ENCODE peak calls at places on chromosome X, in eight cellular contexts. N is non-pigmented ciliary epithelial cell; T is stimulated activated CD4-positive, alpha-beta T cell treated with anti-CD3 and anti-CD28 coated beads, Interleukin-2, amount 100 ng/mL, for 48 hours; Y is esophagus squamous epithelium; Q is GM12892; P is GM13976; B is upper lobe of right lung; J is endothelial cell. E is an unnamed sample.

GRCh38 chrX:150773634-150774033 is 80.4 kb downstream of the MTMR1 start:
- DNase-seq in Y (no peak), Q (no peak), B (no peak), J (no peak), N (no peak), P (no peak), T (no peak), E (no peak)

GRCh38 chrX:46561931-46562721 is 11.4 kb upstream of the CHST7 start:
- DNase-seq in P (peak; percentile 74), N (no peak), T (no peak), B (no peak), J (no peak), Y (no peak), Q (no peak), E (no peak)

GRCh38 chrX:154458116-154458953 is at the start of gene PLXNA3:
- DNase-seq in P (peak; percentile 80), B (peak; percentile 78), N (no peak), J (peak; percentile 50), Y (no peak), Q (peak; percentile 68), T (peak; percentile 48), E (no peak)

GRCh38 chrX:32749075-32749474 is 462.3 kb downstream of the DMD start:
- DNase-seq in P (no peak), N (no peak), B (no peak), Y (no peak), J (no peak), T (no peak), Q (no peak), E (no peak)

GRCh38 chrX:143634373-143634685 is 1.6 kb downstream of the SLITRK4 start:
- DNase-seq in Q (no peak), B (peak; percentile 54), Y (no peak), J (peak; percentile 3), N (no peak), T (no peak), P (peak; percentile 7), E (no peak)

GRCh38 chrX:146238173-146238572 is 420.5 kb downstream of the SLITRK2 start:
- DNase-seq in N (no peak), P (no peak), Q (no peak), B (no peak), Y (no peak), T (no peak), J (no peak), E (no peak)

GRCh38 chrX:1452497-1453389 is at the start of gene ASMTL:
- DNase-seq in T (peak; percentile 100), B (peak; percentile 99), Y (no peak), N (peak; percentile 98), Q (peak; percentile 88), P (peak; percentile 100), J (peak; percentile 99), E (peak; percentile 96)

GRCh38 chrX:123975180-123975579 is 13.7 kb downstream of the STAG2 start:
- DNase-seq in N (no peak), Q (no peak), T (no peak), J (no peak), P (no peak), Y (no peak), B (no peak), E (no peak)

GRCh38 chrX:141642979-141643378 is 53.5 kb downstream of the SPANXA2 start:
- DNase-seq in J (no peak), B (no peak), P (no peak), N (no peak), Q (no peak), Y (no peak), T (no peak), E (no peak)

GRCh38 chrX:73525928-73526690 is 36.9 kb upstream of the CHIC1 start:
- DNase-seq in N (no peak), Q (no peak), Y (no peak), J (no peak), P (no peak), B (no peak), T (no peak), E (no peak)

GRCh38 chrX:121308276-121308805 is 260.9 kb downstream of the GLUD2 start:
- DNase-seq in B (no peak), P (peak; percentile 22), J (peak; percentile 6), Q (no peak), T (peak; percentile 43), Y (no peak), N (peak; percentile 60), E (peak; percentile 2)

GRCh38 chrX:18833071-18833731 is 125.8 kb downstream of the PPEF1 start:
- DNase-seq in N (no peak), Q (no peak), T (no peak), J (no peak), P (no peak), Y (no peak), B (no peak), E (no peak)

GRCh38 chrX:8204169-8204935 is 33.3 kb upstream of the VCX2 start:
- DNase-seq in P (no peak), Q (no peak), N (no peak), Y (no peak), B (no peak), J (no peak), T (no peak), E (no peak)

GRCh38 chrX:153769865-153770605 is 6.0 kb downstream of the PLXNB3 start:
- DNase-seq in B (peak; percentile 37), N (no peak), J (no peak), P (peak; percentile 28), Y (no peak), T (no peak), Q (peak; percentile 23), E (no peak)

GRCh38 chrX:77925764-77926163 is 15.3 kb downstream of the ATP7A start:
- DNase-seq in J (no peak), N (no peak), Q (no peak), B (no peak), T (no peak), Y (no peak), P (no peak), E (no peak)

GRCh38 chrX:150035531-150035930 is 97.2 kb upstream of the EOLA2 start:
- DNase-seq in P (no peak), Q (no peak), B (no peak), N (no peak), J (no peak), T (no peak), Y (no peak), E (no peak)

GRCh38 chrX:75337525-75337924 is 63.6 kb downstream of the UPRT start:
- DNase-seq in Q (no peak), P (no peak), B (no peak), T (no peak), Y (no peak), J (no peak), N (no peak), E (no peak)

GRCh38 chrX:154353172-154353843 is 21.1 kb downstream of the FLNA start:
- DNase-seq in P (no peak), J (no peak), Y (no peak), B (peak; percentile 40), Q (no peak), N (no peak), T (no peak), E (no peak)

GRCh38 chrX:68508799-68509198 is 9.9 kb downstream of the YIPF6 start:
- DNase-seq in Q (no peak), T (no peak), J (no peak), N (no peak), P (no peak), Y (no peak), B (no peak), E (no peak)

GRCh38 chrX:68659385-68659784 is 11.9 kb downstream of the STARD8 start:
- DNase-seq in N (no peak), Y (no peak), P (no peak), Q (no peak), B (no peak), T (no peak), J (no peak), E (no peak)

GRCh38 chrX:40300286-40300890 is 202.6 kb upstream of the BCOR start:
- DNase-seq in T (no peak), Q (peak; percentile 37), N (no peak), Y (no peak), B (no peak), J (no peak), P (peak; percentile 50), E (no peak)

E was measured in AG04449.